ENCODE peak calls at places on chromosomes 11 and 22, in four cellular contexts. I, F, Z and L are unnamed samples.

GRCh38 chr11:17740649-17741235 is 6.2 kb downstream of the KCNC1 start:
- DNase-seq in I (no peak), F (no peak), Z (no peak), L (no peak)

GRCh38 chr22:41776381-41776780 is 24.1 kb upstream of the CCDC134 start:
- DNase-seq in I (no peak), Z (no peak), F (no peak), L (no peak)

GRCh38 chr11:12090061-12090572 is 20.3 kb upstream of the MICAL2 start:
- DNase-seq in F (no peak), Z (no peak), I (no peak), L (peak)

GRCh38 chr11:129117595-129118350 is 74.4 kb downstream of the ARHGAP32 start:
- DNase-seq in I (peak), Z (peak), F (peak), L (peak)

GRCh38 chr11:14967581-14968214 is 4.5 kb downstream of the CALCA start:
- DNase-seq in I (no peak), F (no peak), Z (no peak), L (no peak)

GRCh38 chr22:48670317-48670716 is 1157.4 kb downstream of the BRD1 start:
- DNase-seq in Z (no peak), F (no peak), I (no peak), L (no peak)

GRCh38 chr22:17972385-17973181 is 51.8 kb downstream of the MICAL3 start:
- DNase-seq in I (no peak), Z (peak), F (peak), L (peak)

GRCh38 chr11:116986521-116987105 is 111.6 kb downstream of the SIK3 start:
- DNase-seq in I (peak), Z (peak), F (no peak), L (peak)

GRCh38 chr11:63553759-63554158 is 9.4 kb downstream of the PLAAT2 start:
- DNase-seq in Z (no peak), F (no peak), I (peak), L (no peak)

GRCh38 chr11:2169626-2170570 is 1.7 kb downstream of the TH start:
- DNase-seq in F (no peak), Z (no peak), I (no peak), L (no peak)

GRCh38 chr11:68398870-68399865 is 61.4 kb upstream of the PPP6R3 start:
- DNase-seq in I (no peak), Z (no peak), F (no peak), L (peak)

GRCh38 chr11:125516266-125516665 is 20.2 kb upstream of the FEZ1 start:
- DNase-seq in I (no peak), F (no peak), Z (no peak), L (no peak)

GRCh38 chr11:8002676-8003075 is 15.5 kb downstream of the EIF3F start:
- DNase-seq in F (no peak), Z (no peak), I (no peak), L (no peak)

GRCh38 chr22:20013382-20013871 is 3.2 kb downstream of the ARVCF start:
- DNase-seq in I (no peak), F (peak), Z (peak), L (peak)

GRCh38 chr11:33830903-33831648 is 56.8 kb upstream of the FBXO3 start:
- DNase-seq in I (no peak), F (no peak), Z (peak), L (no peak)

GRCh38 chr22:46142548-46143490 is 7.5 kb upstream of the PPARA start:
- DNase-seq in F (no peak), I (no peak), Z (no peak), L (no peak)

GRCh38 chr22:40525250-40525884 is 111.2 kb downstream of the MRTFA start:
- DNase-seq in Z (no peak), I (no peak), F (peak), L (peak)

GRCh38 chr11:126589492-126589803 is 234.0 kb downstream of the ST3GAL4 start:
- DNase-seq in F (no peak), Z (no peak), I (no peak), L (no peak)

GRCh38 chr11:86958259-86958658 is 3.1 kb upstream of the FZD4 start:
- DNase-seq in Z (no peak), I (no peak), F (no peak), L (no peak)

GRCh38 chr11:116703421-116703820 is 69.4 kb downstream of the BUD13 start:
- DNase-seq in I (no peak), F (no peak), Z (no peak), L (no peak)

GRCh38 chr11:133907841-133908241 is 48.9 kb downstream of the IGSF9B start:
- DNase-seq in I (no peak), Z (no peak), F (no peak), L (no peak)

GRCh38 chr11:115503083-115503885 is 931 bp downstream of the CADM1 start:
- DNase-seq in F (peak), Z (peak), I (peak), L (no peak)

GRCh38 chr22:24592846-24593809 is at the start of gene LRRC75B:
- DNase-seq in F (peak), I (no peak), Z (peak), L (peak)

GRCh38 chr22:37750596-37751162 is 53.8 kb downstream of the TRIOBP start:
- DNase-seq in I (no peak), Z (no peak), F (no peak), L (no peak)

GRCh38 chr22:37747715-37748100 is 50.9 kb downstream of the TRIOBP start:
- DNase-seq in I (no peak), F (no peak), Z (no peak), L (no peak)

GRCh38 chr22:37748659-37749058 is 51.8 kb downstream of the TRIOBP start:
- DNase-seq in Z (no peak), F (no peak), I (no peak), L (no peak)

GRCh38 chr22:37749831-37750595 is 53.2 kb downstream of the TRIOBP start:
- DNase-seq in I (no peak), Z (peak), F (no peak), L (peak)

DNA sequence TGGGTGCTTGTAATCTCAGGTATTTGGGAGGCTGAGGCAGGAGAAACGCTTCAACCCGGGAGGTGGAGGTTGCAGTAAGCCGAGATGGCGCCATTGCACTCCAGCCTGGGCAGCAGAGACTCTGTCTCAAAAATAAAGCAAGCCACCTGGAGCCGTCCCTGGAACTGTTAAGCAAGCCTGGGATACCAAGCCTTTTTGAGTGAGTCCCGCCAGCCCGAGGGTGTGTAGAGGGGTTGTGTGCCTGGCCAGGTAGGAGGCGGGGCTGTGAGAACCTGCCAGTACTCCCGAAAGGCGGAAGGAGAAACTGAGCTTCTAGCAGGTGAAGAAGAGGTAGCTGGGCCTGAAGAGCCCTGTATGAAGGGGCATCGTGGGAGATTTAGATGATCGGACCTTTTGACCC is 52.4 kb downstream of the TRIOBP start:
- DNase-seq in I (no peak), F (no peak), Z (no peak), L (no peak)
- H3K4me3 ChIP-seq in I (no peak), F (no peak), Z (no peak), L (peak)

GRCh38 chr22:32324505-32325415 is 32.9 kb upstream of the RFPL3 start:
- DNase-seq in F (no peak), Z (no peak), I (no peak), L (no peak)

GRCh38 chr22:32325811-32326237 is 31.8 kb upstream of the RFPL3 start:
- DNase-seq in I (no peak), F (no peak), Z (no peak), L (no peak)

GRCh38 chr22:32323513-32324164 is 34.0 kb upstream of the RFPL3 start:
- DNase-seq in I (no peak), F (no peak), Z (no peak), L (no peak)

GRCh38 chr22:32325416-32325801 is 32.3 kb upstream of the RFPL3 start:
- DNase-seq in I (no peak), Z (no peak), F (no peak), L (no peak)

DNA sequence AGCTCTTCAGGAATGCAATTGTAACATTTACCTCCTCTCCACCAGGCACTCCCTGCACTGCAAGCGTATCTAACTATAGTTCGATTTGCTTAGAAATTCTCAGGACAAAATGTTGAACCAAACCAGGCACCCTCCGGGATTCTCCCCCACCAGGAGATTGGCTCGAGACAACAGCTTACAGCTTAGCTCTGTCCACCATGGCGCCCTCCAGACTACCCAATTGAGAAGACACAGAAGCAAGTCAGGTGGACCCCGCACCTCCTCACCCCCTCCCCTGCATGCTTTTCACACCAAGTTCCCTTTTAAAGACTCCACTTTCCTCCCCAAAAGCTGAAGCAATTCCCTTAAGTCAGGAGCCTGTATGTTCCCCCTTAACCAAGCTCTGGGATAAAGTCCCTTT is 34.7 kb upstream of the RFPL3 start:
- DNase-seq in F (no peak), Z (no peak), I (no peak), L (no peak)
- TF ChIP-seq CTCF in F (no peak), Z (no peak), I (no peak), L (no peak)

GRCh38 chr11:10658621-10659338 is 34.8 kb downstream of the IRAG1 start:
- DNase-seq in F (no peak), I (no peak), Z (no peak), L (no peak)

GRCh38 chr11:10655931-10656576 is 37.5 kb downstream of the IRAG1 start:
- DNase-seq in I (no peak), Z (no peak), F (no peak), L (no peak)

GRCh38 chr11:10655227-10655626 is 38.3 kb downstream of the IRAG1 start:
- DNase-seq in F (no peak), I (no peak), Z (no peak), L (no peak)

GRCh38 chr11:10659339-10660216 is 34.0 kb downstream of the IRAG1 start:
- DNase-seq in I (no peak), F (peak), Z (peak), L (peak)

DNA sequence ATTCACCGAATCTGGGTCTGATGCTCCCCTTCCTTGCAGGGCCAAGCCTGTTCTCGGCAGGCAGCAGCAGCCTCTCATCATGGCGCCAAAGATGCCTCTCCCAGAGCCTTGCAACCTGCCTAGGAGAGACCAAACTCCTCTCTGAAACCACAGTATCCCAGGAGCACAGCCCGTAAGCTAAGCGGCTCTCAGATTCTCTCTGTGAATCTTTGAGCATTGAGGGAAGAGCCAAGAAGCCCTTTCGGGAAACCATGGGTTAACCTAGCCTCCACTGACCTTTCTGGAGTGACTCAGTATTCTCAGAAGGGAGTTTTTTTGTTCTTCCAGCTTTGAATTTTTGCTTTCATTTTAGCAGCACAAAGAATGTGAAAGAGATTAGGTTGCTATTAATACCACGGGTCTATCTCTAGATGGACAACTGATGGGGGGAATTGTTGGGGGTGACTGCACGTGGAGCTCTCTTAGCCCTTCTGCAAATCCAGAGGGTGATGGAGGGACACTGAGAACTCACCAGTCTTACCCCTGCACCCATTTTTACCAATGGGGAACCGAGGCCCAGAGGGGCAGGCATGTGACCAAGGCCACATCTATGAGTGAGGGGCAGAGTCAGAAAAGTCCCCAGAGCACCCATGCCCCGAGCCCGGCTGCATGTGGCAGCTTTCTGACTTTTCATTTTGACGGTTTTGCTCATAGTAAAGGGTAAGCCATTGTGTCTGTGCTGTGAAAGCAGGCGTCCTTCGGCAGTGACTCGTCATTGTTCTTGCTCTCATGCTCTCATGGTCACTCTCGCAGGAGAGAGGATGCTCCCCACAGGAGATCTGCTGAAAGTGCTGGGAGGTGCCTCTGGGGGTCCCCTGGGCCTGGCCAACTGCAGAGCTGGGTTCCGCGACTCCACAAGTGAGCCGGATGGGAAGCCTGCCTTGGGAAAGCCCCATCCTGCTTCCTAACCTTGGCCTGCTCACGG is 36.0 kb downstream of the IRAG1 start:
- DNase-seq in Z (peak), F (peak), I (no peak), L (peak)
- H3K4me3 ChIP-seq in Z (no peak), F (no peak), I (peak), L (no peak)

DNA sequence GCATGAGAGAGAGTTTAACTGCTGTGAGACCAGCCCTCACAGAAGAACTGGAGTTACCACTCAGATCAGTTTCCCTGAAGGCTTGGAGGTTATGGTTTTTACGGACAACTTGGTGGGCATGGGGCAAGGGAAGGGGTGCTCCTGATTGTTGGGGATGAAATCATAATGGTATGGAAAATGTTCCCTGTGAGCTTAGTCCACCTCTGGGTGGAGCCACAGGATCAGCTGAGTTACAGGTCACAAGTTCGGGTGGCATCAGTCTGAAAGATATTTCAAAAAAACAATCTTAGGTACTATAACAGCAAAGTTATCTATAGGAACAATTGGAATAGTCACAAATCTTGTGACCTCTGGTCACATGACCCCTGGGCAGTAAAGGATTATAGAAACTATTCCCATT is 162.9 kb downstream of the DLG2 start:
- DNase-seq in F (peak), I (no peak), Z (no peak), L (no peak)
- TF ChIP-seq CTCF in F (no peak), I (no peak), Z (no peak), L (no peak)

GRCh38 chr22:35424081-35424480 is 24.1 kb downstream of the MCM5 start:
- DNase-seq in I (no peak), Z (no peak), F (no peak), L (no peak)

GRCh38 chr22:35425971-35426800 is 26.2 kb downstream of the MCM5 start:
- DNase-seq in F (no peak), I (no peak), Z (no peak), L (no peak)

GRCh38 chr22:35424761-35425160 is 24.8 kb downstream of the MCM5 start:
- DNase-seq in F (no peak), I (no peak), Z (no peak), L (no peak)

GRCh38 chr22:35425546-35425945 is 25.6 kb downstream of the MCM5 start:
- DNase-seq in I (no peak), Z (no peak), F (no peak), L (no peak)

DNA sequence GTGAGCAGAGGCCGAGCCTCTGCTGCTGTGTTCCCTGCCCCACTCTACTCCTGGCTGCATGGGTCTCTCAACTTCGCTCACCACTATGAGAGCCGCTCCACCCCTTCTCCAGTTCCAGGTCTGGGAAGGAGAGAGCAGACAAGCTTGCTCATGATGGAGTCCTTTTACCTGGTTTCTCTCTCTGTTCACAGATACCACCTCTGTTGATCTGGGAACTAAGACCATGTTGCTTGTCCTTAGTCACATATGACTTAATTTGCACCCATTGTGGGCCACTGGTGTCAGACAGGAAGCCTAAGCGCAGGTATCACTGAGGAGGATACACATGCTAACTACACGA is 26.8 kb downstream of the MCM5 start:
- DNase-seq in F (no peak), Z (no peak), I (no peak), L (no peak)
- H3K4me3 ChIP-seq in F (no peak), Z (no peak), I (no peak), L (no peak)